ENCODE peak calls at places on chromosomes 12 and 14, in seven cellular contexts. One of them, this sample, is unnamed.

GRCh38 chr12:27818421-27818918 is 38.4 kb upstream of the MANSC4 start:
- DNase-seq in SK-N-SH: peak; percentile 22
- DNase-seq in stomach: no peak
- DNase-seq in HL-60: no peak
- DNase-seq in GM23338: no peak
- DNase-seq in breast epithelium: no peak
- DNase-seq in spleen: no peak
- DNase-seq in this sample: no peak

GRCh38 chr14:69921052-69921451 is 41.8 kb downstream of the SMOC1 start:
- DNase-seq in SK-N-SH: no peak
- DNase-seq in stomach: no peak
- DNase-seq in HL-60: no peak
- DNase-seq in GM23338: no peak
- DNase-seq in breast epithelium: no peak
- DNase-seq in spleen: no peak
- DNase-seq in this sample: no peak

GRCh38 chr12:62903151-62903550 is 31.8 kb downstream of the PPM1H start:
- DNase-seq in SK-N-SH: no peak
- DNase-seq in stomach: no peak
- DNase-seq in HL-60: peak; percentile 15
- DNase-seq in GM23338: no peak
- DNase-seq in breast epithelium: no peak
- DNase-seq in spleen: no peak
- DNase-seq in this sample: no peak

GRCh38 chr12:81284137-81284536 is 206.3 kb downstream of the ACSS3 start:
- DNase-seq in SK-N-SH: no peak
- DNase-seq in stomach: no peak
- DNase-seq in HL-60: no peak
- DNase-seq in GM23338: peak; percentile 28
- DNase-seq in breast epithelium: no peak
- DNase-seq in spleen: no peak
- DNase-seq in this sample: no peak

GRCh38 chr12:58916891-58917570 is 3.3 kb downstream of the LRIG3 start:
- DNase-seq in SK-N-SH: no peak
- DNase-seq in stomach: no peak
- DNase-seq in HL-60: no peak
- DNase-seq in GM23338: no peak
- DNase-seq in breast epithelium: no peak
- DNase-seq in spleen: no peak
- DNase-seq in this sample: no peak

GRCh38 chr14:71354801-71355200 is 447.5 kb downstream of the PCNX1 start:
- DNase-seq in SK-N-SH: no peak
- DNase-seq in stomach: no peak
- DNase-seq in HL-60: no peak
- DNase-seq in GM23338: peak; percentile 59
- DNase-seq in breast epithelium: no peak
- DNase-seq in spleen: no peak
- DNase-seq in this sample: no peak

GRCh38 chr12:44227601-44228000 is 391.7 kb downstream of the TMEM117 start:
- DNase-seq in SK-N-SH: no peak
- DNase-seq in stomach: no peak
- DNase-seq in HL-60: no peak
- DNase-seq in GM23338: no peak
- DNase-seq in breast epithelium: no peak
- DNase-seq in spleen: no peak
- DNase-seq in this sample: no peak

GRCh38 chr12:1993871-1994371 is 10.3 kb downstream of the DCP1B start:
- DNase-seq in SK-N-SH: no peak
- DNase-seq in stomach: no peak
- DNase-seq in HL-60: peak; percentile 80
- DNase-seq in GM23338: no peak
- DNase-seq in breast epithelium: no peak
- DNase-seq in spleen: no peak
- DNase-seq in this sample: no peak

GRCh38 chr12:76029982-76030377 is 1.6 kb downstream of the PHLDA1 start:
- DNase-seq in SK-N-SH: peak; percentile 49
- DNase-seq in stomach: no peak
- DNase-seq in HL-60: no peak
- DNase-seq in GM23338: peak; percentile 52
- DNase-seq in breast epithelium: no peak
- DNase-seq in spleen: no peak
- DNase-seq in this sample: no peak

GRCh38 chr14:38623661-38624060 is 367.8 kb upstream of the CLEC14A start:
- DNase-seq in SK-N-SH: no peak
- DNase-seq in stomach: no peak
- DNase-seq in HL-60: no peak
- DNase-seq in GM23338: no peak
- DNase-seq in breast epithelium: no peak
- DNase-seq in spleen: no peak
- DNase-seq in this sample: no peak

GRCh38 chr12:107622005-107622404 is 63.6 kb upstream of the PWP1 start:
- DNase-seq in SK-N-SH: peak; percentile 60
- DNase-seq in stomach: no peak
- DNase-seq in HL-60: no peak
- DNase-seq in GM23338: peak; percentile 78
- DNase-seq in breast epithelium: no peak
- DNase-seq in spleen: no peak
- DNase-seq in this sample: no peak

GRCh38 chr12:103503546-103504480 is 8.0 kb upstream of the C12orf42 start:
- DNase-seq in SK-N-SH: peak; percentile 54
- DNase-seq in stomach: peak; percentile 61
- DNase-seq in HL-60: peak; percentile 17
- DNase-seq in GM23338: peak; percentile 74
- DNase-seq in breast epithelium: no peak
- DNase-seq in spleen: peak; percentile 88
- DNase-seq in this sample: no peak

GRCh38 chr14:91786188-91786587 is 54.3 kb upstream of the CATSPERB start:
- DNase-seq in SK-N-SH: no peak
- DNase-seq in stomach: no peak
- DNase-seq in HL-60: no peak
- DNase-seq in GM23338: no peak
- DNase-seq in breast epithelium: no peak
- DNase-seq in spleen: no peak
- DNase-seq in this sample: no peak

DNA sequence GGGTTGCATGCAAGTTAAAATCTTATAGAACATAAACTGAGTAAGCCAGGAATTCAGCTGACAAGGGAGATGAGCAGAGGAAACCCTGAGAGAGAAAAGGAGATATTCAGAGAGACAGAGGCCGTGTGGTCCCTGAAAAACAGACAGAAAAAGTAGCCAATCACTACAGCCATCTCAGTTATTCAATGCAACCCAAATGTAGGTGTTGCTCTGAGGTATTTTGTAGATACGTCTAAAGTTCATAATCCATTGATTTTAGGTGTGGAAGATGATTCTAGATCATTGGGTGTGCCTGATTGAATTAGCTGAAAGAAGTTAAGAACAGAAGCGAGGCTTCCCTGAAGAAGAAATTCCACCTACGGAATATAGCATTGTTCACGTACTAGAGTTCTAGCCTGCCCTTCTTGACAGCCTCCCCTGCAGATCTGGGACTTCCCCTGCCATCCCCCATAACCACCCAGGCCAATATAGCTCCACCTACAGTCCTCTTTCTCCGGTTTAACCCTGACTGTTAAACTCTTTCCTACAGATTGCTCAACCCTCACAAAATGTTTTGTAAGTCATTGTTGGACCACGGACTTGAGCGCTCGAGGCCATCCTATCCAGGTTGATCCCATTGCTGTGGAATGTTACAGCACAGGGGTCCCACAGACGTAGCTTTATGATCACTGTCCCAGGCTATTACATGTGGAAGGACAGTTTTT is 21.7 kb downstream of the AICDA start:
- DNase-seq in SK-N-SH: no peak
- DNase-seq in stomach: no peak
- DNase-seq in HL-60: peak; percentile 52
- DNase-seq in GM23338: peak; percentile 53
- DNase-seq in breast epithelium: no peak
- DNase-seq in spleen: no peak
- DNase-seq in this sample: no peak
- TF ChIP-seq CTCF in SK-N-SH: no peak
- TF ChIP-seq CTCF in stomach: no peak
- TF ChIP-seq CTCF in HL-60: peak; percentile 14
- TF ChIP-seq CTCF in GM23338: no peak
- TF ChIP-seq CTCF in breast epithelium: no peak
- TF ChIP-seq CTCF in spleen: no peak
- TF ChIP-seq CTCF in this sample: no peak

DNA sequence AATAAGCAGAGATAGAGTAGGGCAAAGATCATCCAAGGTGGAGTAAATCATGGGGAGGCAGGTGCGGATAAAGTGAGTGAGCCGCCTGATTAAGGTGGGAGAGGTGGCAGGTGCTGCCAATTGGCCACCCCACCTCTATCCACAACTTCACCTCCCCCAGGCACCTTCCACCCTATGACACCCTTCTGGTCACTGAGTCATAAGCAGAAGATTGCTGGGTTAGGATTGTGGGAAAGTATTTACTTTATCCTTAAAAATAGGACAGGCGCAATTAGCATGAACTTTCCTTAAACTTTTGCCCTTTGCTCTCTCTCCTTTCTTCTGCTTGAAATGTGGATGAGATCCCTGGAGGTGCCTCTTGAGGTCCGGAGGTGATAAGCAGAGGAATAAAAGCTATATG is 14.9 kb upstream of the BMP4 start:
- DNase-seq in SK-N-SH: no peak
- DNase-seq in stomach: no peak
- DNase-seq in HL-60: no peak
- DNase-seq in GM23338: no peak
- DNase-seq in breast epithelium: no peak
- DNase-seq in spleen: no peak
- DNase-seq in this sample: no peak
- TF ChIP-seq POLR2AphosphoS5 in SK-N-SH: no peak
- TF ChIP-seq POLR2AphosphoS5 in stomach: no peak
- TF ChIP-seq POLR2AphosphoS5 in HL-60: no peak
- TF ChIP-seq POLR2AphosphoS5 in GM23338: no peak
- TF ChIP-seq POLR2AphosphoS5 in breast epithelium: no peak
- TF ChIP-seq POLR2AphosphoS5 in spleen: no peak
- TF ChIP-seq POLR2AphosphoS5 in this sample: no peak

GRCh38 chr12:19643635-19644034 is 204.3 kb downstream of the AEBP2 start:
- DNase-seq in SK-N-SH: peak; percentile 56
- DNase-seq in stomach: no peak
- DNase-seq in HL-60: no peak
- DNase-seq in GM23338: peak; percentile 94
- DNase-seq in breast epithelium: no peak
- DNase-seq in spleen: no peak
- DNase-seq in this sample: no peak
- TF ChIP-seq CTCF in SK-N-SH: peak; percentile 63
- TF ChIP-seq CTCF in stomach: no peak
- TF ChIP-seq CTCF in HL-60: no peak
- TF ChIP-seq CTCF in GM23338: peak; percentile 79
- TF ChIP-seq CTCF in breast epithelium: no peak
- TF ChIP-seq CTCF in spleen: peak; percentile 49
- TF ChIP-seq CTCF in this sample: no peak

GRCh38 chr12:46179693-46180452 is 89.0 kb downstream of the SLC38A1 start:
- DNase-seq in SK-N-SH: no peak
- DNase-seq in stomach: no peak
- DNase-seq in HL-60: no peak
- DNase-seq in GM23338: no peak
- DNase-seq in breast epithelium: no peak
- DNase-seq in spleen: no peak
- DNase-seq in this sample: no peak
- TF ChIP-seq POLR2AphosphoS5 in SK-N-SH: no peak
- TF ChIP-seq POLR2AphosphoS5 in stomach: no peak
- TF ChIP-seq POLR2AphosphoS5 in HL-60: no peak
- TF ChIP-seq POLR2AphosphoS5 in GM23338: no peak
- TF ChIP-seq POLR2AphosphoS5 in breast epithelium: no peak
- TF ChIP-seq POLR2AphosphoS5 in spleen: no peak
- TF ChIP-seq POLR2AphosphoS5 in this sample: no peak

DNA sequence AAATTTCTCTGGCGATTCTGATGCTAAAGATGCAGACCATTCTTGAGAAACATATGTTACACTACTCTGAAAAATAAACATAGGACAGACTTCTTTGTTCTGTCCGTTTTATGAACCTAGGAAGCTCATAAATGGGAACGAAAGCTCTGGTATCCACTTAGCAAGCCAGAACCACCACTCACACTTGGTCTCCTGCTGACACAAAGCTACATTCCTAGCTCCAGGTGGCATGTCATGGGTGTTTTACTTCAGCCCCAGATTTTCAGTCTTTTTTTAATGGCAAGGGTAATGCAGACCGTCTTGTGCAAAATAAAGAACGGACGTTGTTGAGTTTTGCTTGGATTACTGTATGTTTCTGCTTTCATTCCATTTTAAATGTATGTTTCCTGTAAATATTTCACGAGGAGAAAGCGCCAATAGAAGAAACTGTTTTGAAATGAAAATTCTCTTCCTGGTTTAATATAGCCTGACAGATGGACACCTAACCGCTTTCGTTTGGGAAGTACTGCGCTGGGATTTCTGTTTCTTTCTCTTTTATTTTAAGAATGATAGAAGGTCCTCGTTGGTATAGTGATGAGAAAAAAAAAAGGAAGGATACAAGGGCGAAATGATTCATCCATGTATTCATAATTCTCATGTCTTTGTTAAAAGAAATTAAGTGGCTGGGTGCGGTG is 820 bp upstream of the COQ5 start:
- DNase-seq in SK-N-SH: peak; percentile 30
- DNase-seq in stomach: peak; percentile 36
- DNase-seq in HL-60: peak; percentile 43
- DNase-seq in GM23338: peak; percentile 65
- DNase-seq in breast epithelium: no peak
- DNase-seq in spleen: no peak
- DNase-seq in this sample: no peak
- TF ChIP-seq CTCF in SK-N-SH: no peak
- TF ChIP-seq CTCF in stomach: no peak
- TF ChIP-seq CTCF in HL-60: no peak
- TF ChIP-seq CTCF in GM23338: no peak
- TF ChIP-seq CTCF in breast epithelium: no peak
- TF ChIP-seq CTCF in spleen: no peak
- TF ChIP-seq CTCF in this sample: no peak

GRCh38 chr14:77043177-77043983 is 14.9 kb upstream of the IRF2BPL start:
- DNase-seq in SK-N-SH: no peak
- DNase-seq in stomach: no peak
- DNase-seq in HL-60: no peak
- DNase-seq in GM23338: no peak
- DNase-seq in breast epithelium: no peak
- DNase-seq in spleen: peak; percentile 83
- DNase-seq in this sample: no peak
- TF ChIP-seq POLR2AphosphoS5 in SK-N-SH: peak; percentile 47
- TF ChIP-seq POLR2AphosphoS5 in stomach: peak; percentile 91
- TF ChIP-seq POLR2AphosphoS5 in HL-60: no peak
- TF ChIP-seq POLR2AphosphoS5 in GM23338: no peak
- TF ChIP-seq POLR2AphosphoS5 in breast epithelium: peak; percentile 98
- TF ChIP-seq POLR2AphosphoS5 in spleen: no peak
- TF ChIP-seq POLR2AphosphoS5 in this sample: peak; percentile 90